ENCODE peak calls at places on chromosomes 3 and 15, in nine cellular contexts. M is putamen, H is EH, B is HS-5, R is NT2/D1, Y is EL, N is ELF-1, S is mesendoderm, P is ELR. V is an unnamed sample.

GRCh38 chr15:70424937-70425411 is 327.3 kb upstream of the TLE3 start:
- DNase-seq in M (no peak), H (no peak), B (no peak), R (no peak), Y (no peak), N (no peak), S (no peak), P (no peak), V (no peak)

GRCh38 chr15:67548862-67549651 is 6.6 kb downstream of the MAP2K5 start:
- DNase-seq in M (peak; percentile 65), H (peak; percentile 29), B (no peak), R (peak; percentile 82), Y (no peak), N (peak; percentile 75), S (peak; percentile 93), P (no peak), V (no peak)

GRCh38 chr15:68743256-68743655 is 77.4 kb downstream of the ANP32A start:
- DNase-seq in M (no peak), H (no peak), B (no peak), R (no peak), Y (no peak), N (no peak), S (no peak), P (no peak), V (no peak)

GRCh38 chr15:31102049-31102321 is 460 bp upstream of the TRPM1 start:
- DNase-seq in M (peak; percentile 45), H (no peak), B (no peak), R (no peak), Y (no peak), N (no peak), S (no peak), P (no peak), V (no peak)

GRCh38 chr3:58150130-58150663 is 60.6 kb downstream of the DNASE1L3 start:
- DNase-seq in M (no peak), H (no peak), B (no peak), R (no peak), Y (no peak), N (no peak), S (no peak), P (no peak), V (no peak)

GRCh38 chr3:37174532-37175126 is at the start of gene LRRFIP2:
- DNase-seq in M (no peak), H (peak; percentile 83), B (peak; percentile 89), R (no peak), Y (peak; percentile 85), N (no peak), S (no peak), P (peak; percentile 93), V (peak; percentile 87)

GRCh38 chr3:47444103-47444502 is 31.6 kb downstream of the SCAP start:
- DNase-seq in M (no peak), H (no peak), B (no peak), R (no peak), Y (no peak), N (no peak), S (no peak), P (no peak), V (peak; percentile 92)

GRCh38 chr15:51678081-51678480 is 3.2 kb upstream of the SCG3 start:
- DNase-seq in M (no peak), H (no peak), B (peak; percentile 37), R (no peak), Y (no peak), N (no peak), S (no peak), P (peak; percentile 23), V (peak; percentile 17)

GRCh38 chr15:86164222-86164898 is 84.7 kb downstream of the AGBL1 start:
- DNase-seq in M (no peak), H (no peak), B (no peak), R (no peak), Y (no peak), N (peak; percentile 17), S (no peak), P (no peak), V (peak; percentile 14)

GRCh38 chr3:156637480-156638022 is 36.8 kb upstream of the TIPARP start:
- DNase-seq in M (no peak), H (no peak), B (no peak), R (no peak), Y (no peak), N (no peak), S (no peak), P (peak; percentile 75), V (peak; percentile 65)